ENCODE peak calls at places on chromosomes 16 and 17, in nine cellular contexts. F is AG08396; W is Right ventricle myocardium superior; D is SJSA1; Y is naive thymus-derived CD8-positive, alpha-beta T cell; Q is RCC 7860; T is nephron progenitor cell; S is GM19239; M is retina. G is an unnamed sample.

GRCh38 chr16:72937360-72937759 is 110.6 kb downstream of the ZFHX3 start:
- DNase-seq in F (no peak), W (no peak), D (no peak), Y (no peak), Q (no peak), T (no peak), S (no peak), M (no peak), G (no peak)

GRCh38 chr16:70656712-70657263 is 10.4 kb downstream of the IL34 start:
- DNase-seq in F (no peak), W (no peak), D (no peak), Y (no peak), Q (no peak), T (no peak), S (no peak), M (no peak), G (no peak)

GRCh38 chr17:55417411-55418268 is 4.0 kb downstream of the MMD start:
- DNase-seq in F (no peak), W (no peak), D (no peak), Y (no peak), Q (no peak), T (no peak), S (no peak), M (no peak), G (no peak)

GRCh38 chr17:44086364-44087311 is 16.1 kb downstream of the G6PC3 start:
- DNase-seq in F (peak; percentile 94), W (no peak), D (peak; percentile 85), Y (no peak), Q (peak; percentile 89), T (no peak), S (no peak), M (no peak), G (no peak)

GRCh38 chr17:45581860-45582259 is 91.3 kb upstream of the PLEKHM1 start:
- DNase-seq in F (no peak), W (no peak), D (no peak), Y (no peak), Q (no peak), T (no peak), S (no peak), M (no peak), G (no peak)

GRCh38 chr16:58455750-58456149 is 44.2 kb upstream of the NDRG4 start:
- DNase-seq in F (no peak), W (no peak), D (no peak), Y (no peak), Q (no peak), T (no peak), S (no peak), M (no peak), G (no peak)

GRCh38 chr16:17836868-17837602 is 366.3 kb upstream of the XYLT1 start:
- DNase-seq in F (peak; percentile 60), W (no peak), D (peak; percentile 53), Y (no peak), Q (peak; percentile 85), T (no peak), S (no peak), M (no peak), G (no peak)

GRCh38 chr16:87569601-87570559 is 32.4 kb upstream of the JPH3 start:
- DNase-seq in F (no peak), W (no peak), D (peak; percentile 24), Y (no peak), Q (no peak), T (no peak), S (no peak), M (no peak), G (no peak)

GRCh38 chr16:30623558-30624283 is 13.5 kb upstream of the ZNF689 start:
- DNase-seq in F (no peak), W (no peak), D (no peak), Y (no peak), Q (no peak), T (no peak), S (no peak), M (no peak), G (no peak)